ENCODE peak calls at places on chromosomes 3 and 15, in five cellular contexts. N is fibroblast of lung; V is stimulated activated CD8-positive, alpha-beta memory T cell treated with anti-CD3 and anti-CD28 coated beads, Interleukin-4, amount 100 ng/mL, for 24 hours; C is CD8-positive, alpha-beta T cell; L is A549. Z is an unnamed sample.

GRCh38 chr3:128805771-128806170 is 73.6 kb upstream of the ACAD9 start:
- DNase-seq in N (peak), V (no peak), C (no peak), L (no peak), Z (no peak)

GRCh38 chr3:101292027-101292426 is 28.3 kb downstream of the IMPG2 start:
- DNase-seq in N (peak), V (no peak), C (no peak), L (no peak), Z (no peak)

GRCh38 chr15:66145242-66146182 is 108.0 kb downstream of the MEGF11 start:
- DNase-seq in N (peak), V (no peak), C (no peak), L (no peak), Z (no peak)

GRCh38 chr15:28115871-28116270 is 16.8 kb upstream of the OCA2 start:
- DNase-seq in N (no peak), V (no peak), C (no peak), L (no peak), Z (no peak)

GRCh38 chr3:104604326-104605010 is 762.2 kb upstream of the ALCAM start:
- DNase-seq in N (peak), V (no peak), C (no peak), L (no peak), Z (no peak)

GRCh38 chr15:43799945-43800285 is at the start of gene SERINC4:
- DNase-seq in N (no peak), V (no peak), C (no peak), L (no peak), Z (no peak)

GRCh38 chr15:76674883-76675282 is 230.3 kb downstream of the SCAPER start:
- DNase-seq in N (peak), V (no peak), C (no peak), L (no peak), Z (no peak)

GRCh38 chr15:74173545-74174215 is at the start of gene ISLR:
- DNase-seq in N (peak), V (no peak), C (no peak), L (no peak), Z (no peak)

GRCh38 chr15:85718271-85718971 is 76.3 kb downstream of the KLHL25 start:
- DNase-seq in N (no peak), V (no peak), C (no peak), L (no peak), Z (no peak)

GRCh38 chr3:184354121-184354728 is 7.2 kb downstream of the CLCN2 start:
- DNase-seq in N (no peak), V (peak), C (peak), L (peak), Z (no peak)

GRCh38 chr3:50620846-50621245 is 3.9 kb downstream of the MAPKAPK3 start:
- DNase-seq in N (peak), V (no peak), C (no peak), L (no peak), Z (no peak)

GRCh38 chr15:59369597-59369996 is 3.1 kb downstream of the MYO1E start:
- DNase-seq in N (peak), V (no peak), C (no peak), L (no peak), Z (no peak)

GRCh38 chr3:44418549-44418948 is 58.9 kb downstream of the ZNF445 start:
- DNase-seq in N (no peak), V (no peak), C (no peak), L (no peak), Z (no peak)

GRCh38 chr3:13705702-13706280 is 156.9 kb downstream of the FBLN2 start:
- DNase-seq in N (no peak), V (no peak), C (peak), L (no peak), Z (no peak)

GRCh38 chr3:40417845-40418543 is 31.0 kb downstream of the ENTPD3 start:
- DNase-seq in N (no peak), V (no peak), C (no peak), L (peak), Z (no peak)

GRCh38 chr3:88362428-88362827 is 212.7 kb downstream of the C3orf38 start:
- DNase-seq in N (no peak), V (no peak), C (no peak), L (no peak), Z (no peak)

GRCh38 chr3:124700880-124701684 is 29.2 kb upstream of the UMPS start:
- DNase-seq in N (peak), V (no peak), C (no peak), L (no peak), Z (no peak)